ENCODE peak calls at places on chromosomes 3 and 15, in ten cellular contexts. E is stimulated activated CD4-positive, alpha-beta T cell treated with anti-CD3 and anti-CD28 coated beads, Interleukin-4, amount 100 ng/mL, for 48 hours; A is activated T-cell treated with anti-CD3 and anti-CD28 coated beads for 24 hours; Q is sigmoid colon; I is GM12865; X is activated CD4-positive, alpha-beta memory T cell treated with anti-CD3 and anti-CD28 coated beads for 36 hours; V is activated naive CD8-positive, alpha-beta T cell treated with anti-CD3 and anti-CD28 coated beads, Interleukin-2, amount 50 U/mL, for 24 hours; S is AG09309; C is left cardiac atrium; L is cerebellar nuclear complex. M is an unnamed sample.

GRCh38 chr3:72123908-72124441 is 339.0 kb upstream of the PROK2 start:
- DNase-seq in S (peak), L (no peak), C (peak), Q (peak), V (no peak), X (peak), I (peak), E (no peak), A (no peak), M (no peak)

GRCh38 chr15:58484794-58485600 is 53.2 kb downstream of the LIPC start:
- DNase-seq in A (no peak), I (no peak), S (no peak), Q (no peak), C (peak), L (no peak), E (no peak), V (no peak), X (peak), M (no peak)

GRCh38 chr3:50117120-50117519 is 28.4 kb downstream of the RBM5 start:
- DNase-seq in E (no peak), A (no peak), V (no peak), S (no peak), C (no peak), L (no peak), Q (no peak), X (no peak), I (no peak), M (no peak)

GRCh38 chr3:188697127-188697526 is 474.6 kb upstream of the TPRG1 start:
- DNase-seq in X (peak), I (peak), Q (no peak), E (no peak), A (peak), C (no peak), L (no peak), V (no peak), S (no peak), M (no peak)

GRCh38 chr3:129015388-129016105 is 14.4 kb downstream of the EFCC1 start:
- DNase-seq in Q (no peak), V (peak), C (peak), I (peak), X (peak), L (no peak), S (no peak), A (peak), E (no peak), M (no peak)

GRCh38 chr15:31396881-31397560 is 70.4 kb downstream of the KLF13 start:
- DNase-seq in L (no peak), E (no peak), Q (peak), A (no peak), S (no peak), X (no peak), V (peak), I (no peak), C (peak), M (no peak)

GRCh38 chr3:127800508-127800907 is 21.8 kb downstream of the MGLL start:
- DNase-seq in A (no peak), X (peak), C (no peak), I (peak), L (no peak), E (no peak), V (peak), Q (no peak), S (no peak), M (peak)

GRCh38 chr15:55774113-55774970 is 31.4 kb upstream of the PRTG start:
- DNase-seq in E (peak), Q (no peak), C (peak), I (peak), A (peak), S (no peak), X (peak), V (peak), L (no peak), M (peak)

GRCh38 chr15:39153718-39154117 is 427.2 kb upstream of the THBS1 start:
- DNase-seq in X (no peak), L (no peak), Q (no peak), C (no peak), A (no peak), V (no peak), S (no peak), I (no peak), E (no peak), M (no peak)

GRCh38 chr15:78319588-78319987 is 20.2 kb upstream of the SKIC8 start:
- DNase-seq in I (no peak), L (no peak), S (no peak), V (no peak), Q (no peak), X (no peak), E (no peak), C (no peak), A (no peak), M (no peak)

GRCh38 chr15:95922431-95922830 is 408.1 kb upstream of the NR2F2 start:
- DNase-seq in L (no peak), C (no peak), E (no peak), Q (no peak), I (peak), A (no peak), V (no peak), X (no peak), S (no peak), M (no peak)

GRCh38 chr15:47296911-47297310 is 420.4 kb upstream of the SEMA6D start:
- DNase-seq in C (no peak), I (peak), X (no peak), V (no peak), L (no peak), S (no peak), E (no peak), A (no peak), Q (no peak), M (no peak)

GRCh38 chr15:101384276-101384675 is 89.2 kb upstream of the SNRPA1 start:
- DNase-seq in S (no peak), E (no peak), V (no peak), C (no peak), L (no peak), I (no peak), X (no peak), A (no peak), Q (no peak), M (no peak)

GRCh38 chr15:44264148-44264547 is 24.4 kb upstream of the GOLM2 start:
- DNase-seq in A (no peak), Q (no peak), C (no peak), X (no peak), E (no peak), V (no peak), I (no peak), L (no peak), S (no peak), M (no peak)

GRCh38 chr3:184726497-184726896 is 14.6 kb upstream of the MAGEF1 start:
- DNase-seq in L (no peak), Q (no peak), A (no peak), I (no peak), V (no peak), S (no peak), X (no peak), C (no peak), E (no peak), M (no peak)

GRCh38 chr3:45566951-45567411 is 27.6 kb upstream of the LIMD1 start:
- DNase-seq in I (no peak), Q (peak), E (no peak), S (no peak), L (no peak), C (no peak), X (no peak), V (no peak), A (no peak), M (no peak)

GRCh38 chr3:144866504-144866903 is 894.9 kb downstream of the DIPK2A start:
- DNase-seq in A (no peak), I (no peak), S (peak), V (no peak), X (no peak), C (no peak), E (no peak), Q (no peak), L (no peak), M (no peak)

GRCh38 chr3:123397921-123398785 is 50.7 kb downstream of the ADCY5 start:
- DNase-seq in I (no peak), E (no peak), Q (no peak), A (no peak), C (peak), S (no peak), L (no peak), X (no peak), V (no peak), M (no peak)

GRCh38 chr15:48858401-48858800 is 19.5 kb upstream of the EID1 start:
- DNase-seq in I (no peak), E (no peak), A (no peak), V (no peak), Q (no peak), S (peak), L (no peak), X (peak), C (no peak), M (no peak)

GRCh38 chr3:46896386-46896785 is 18.9 kb downstream of the PTH1R start:
- DNase-seq in I (no peak), S (no peak), X (no peak), E (no peak), L (no peak), C (peak), V (no peak), Q (no peak), A (no peak), M (no peak)

GRCh38 chr3:123610331-123610730 is 25.5 kb upstream of the HACD2 start:
- DNase-seq in L (no peak), A (no peak), E (no peak), V (no peak), X (no peak), Q (no peak), S (no peak), I (peak), C (no peak), M (no peak)

GRCh38 chr3:58052373-58053273 is 44.4 kb downstream of the FLNB start:
- DNase-seq in X (peak), C (peak), V (peak), E (peak), A (peak), Q (peak), I (peak), S (peak), L (no peak), M (no peak)

GRCh38 chr15:72195101-72195511 is 2.5 kb downstream of the GRAMD2A start:
- DNase-seq in L (no peak), Q (no peak), E (no peak), A (no peak), S (no peak), I (peak), C (no peak), X (no peak), V (no peak), M (no peak)

GRCh38 chr3:3675186-3675585 is 124.0 kb upstream of the LRRN1 start:
- DNase-seq in Q (no peak), C (no peak), E (no peak), V (no peak), L (no peak), A (no peak), X (no peak), I (no peak), S (no peak), M (no peak)

GRCh38 chr15:38864827-38865604 is 300.4 kb upstream of the RASGRP1 start:
- DNase-seq in S (peak), Q (peak), A (no peak), X (no peak), L (no peak), V (no peak), E (no peak), C (peak), I (no peak), M (no peak)

GRCh38 chr3:43769097-43769470 is 78.3 kb downstream of the ABHD5 start:
- DNase-seq in A (no peak), X (no peak), E (no peak), L (no peak), V (no peak), Q (no peak), I (no peak), C (no peak), S (no peak), M (no peak)

GRCh38 chr3:12139111-12139511 is 19.6 kb downstream of the TIMP4 start:
- DNase-seq in L (no peak), S (no peak), Q (no peak), X (peak), V (peak), C (peak), A (peak), I (peak), E (no peak), M (no peak)

GRCh38 chr15:52523192-52523591 is 5.5 kb downstream of the MYO5A start:
- DNase-seq in I (no peak), L (no peak), V (no peak), Q (no peak), S (peak), C (no peak), X (no peak), A (no peak), E (no peak), M (no peak)

GRCh38 chr3:192336286-192336685 is 391.1 kb downstream of the FGF12 start:
- DNase-seq in S (no peak), L (no peak), C (no peak), Q (no peak), I (no peak), X (no peak), V (no peak), A (no peak), E (no peak), M (no peak)

GRCh38 chr3:122146466-122146865 is 37.0 kb upstream of the CASR start:
- DNase-seq in A (peak), V (peak), X (peak), Q (no peak), S (no peak), I (peak), L (no peak), C (no peak), E (peak), M (no peak)

GRCh38 chr15:52103217-52104207 is 9.1 kb downstream of the BCL2L10 start:
- DNase-seq in L (no peak), S (peak), I (peak), E (no peak), C (peak), X (peak), V (no peak), A (no peak), Q (peak), M (no peak)

M was measured in GM12892.